ENCODE peak calls at places on chromosomes 6 and 20, in eight cellular contexts. X is nucleus accumbens, A is HT-29, R is neural crest cell, G is mesendoderm, B is HuH-7, U is A172, Z is bronchial epithelial cell. K is an unnamed sample.

GRCh38 chr6:147331401-147331800 is 127.2 kb downstream of the STXBP5 start:
- DNase-seq in X (no peak), A (no peak), R (no peak), G (no peak), B (no peak), U (no peak), Z (no peak), K (no peak)

GRCh38 chr20:4332466-4332865 is 317.1 kb upstream of the RNF24 start:
- DNase-seq in X (no peak), A (no peak), R (no peak), G (no peak), B (no peak), U (no peak), Z (no peak), K (no peak)

GRCh38 chr6:35139924-35140524 is 1.1 kb downstream of the TCP11 start:
- DNase-seq in X (no peak), A (peak), R (peak), G (peak), B (peak), U (peak), Z (peak), K (peak)

GRCh38 chr6:88869263-88870023 is 94.0 kb downstream of the RNGTT start:
- DNase-seq in X (no peak), A (no peak), R (no peak), G (no peak), B (no peak), U (peak), Z (no peak), K (peak)

GRCh38 chr20:53597085-53597482 is 3.4 kb upstream of the ZNF217 start:
- DNase-seq in X (no peak), A (peak), R (no peak), G (no peak), B (no peak), U (no peak), Z (peak), K (peak)

GRCh38 chr6:5517781-5518180 is 256.5 kb downstream of the FARS2 start:
- DNase-seq in X (no peak), A (no peak), R (no peak), G (no peak), B (no peak), U (no peak), Z (no peak), K (no peak)

GRCh38 chr20:48098099-48098498 is 312.8 kb upstream of the SULF2 start:
- DNase-seq in X (no peak), A (no peak), R (no peak), G (no peak), B (no peak), U (no peak), Z (no peak), K (no peak)

GRCh38 chr6:63589955-63590411 is 17.7 kb downstream of the LOC128125822 start:
- DNase-seq in X (no peak), A (no peak), R (no peak), G (peak), B (no peak), U (no peak), Z (no peak), K (no peak)

GRCh38 chr20:32470025-32470861 is 112.1 kb downstream of the ASXL1 start:
- DNase-seq in X (no peak), A (peak), R (no peak), G (peak), B (peak), U (peak), Z (peak), K (peak)

GRCh38 chr6:44047801-44048200 is 79.5 kb downstream of the MRPL14 start:
- DNase-seq in X (no peak), A (no peak), R (no peak), G (no peak), B (no peak), U (no peak), Z (no peak), K (no peak)

GRCh38 chr6:105483492-105483891 is 80.6 kb upstream of the PREP start:
- DNase-seq in X (no peak), A (no peak), R (no peak), G (no peak), B (no peak), U (peak), Z (peak), K (no peak)

GRCh38 chr6:166474721-166475565 is 92.2 kb upstream of the MPC1 start:
- DNase-seq in X (no peak), A (no peak), R (no peak), G (no peak), B (no peak), U (peak), Z (no peak), K (no peak)

GRCh38 chr6:167824591-167825041 is 2.1 kb upstream of the AFDN start:
- DNase-seq in X (no peak), A (no peak), R (no peak), G (no peak), B (no peak), U (no peak), Z (no peak), K (no peak)

GRCh38 chr6:14727494-14728395 is 518.1 kb upstream of the JARID2 start:
- DNase-seq in X (no peak), A (no peak), R (no peak), G (no peak), B (no peak), U (no peak), Z (no peak), K (no peak)

GRCh38 chr6:17983712-17984111 is 3.7 kb downstream of the KIF13A start:
- DNase-seq in X (no peak), A (no peak), R (no peak), G (no peak), B (no peak), U (no peak), Z (no peak), K (peak)

GRCh38 chr6:38370653-38371311 is 268.9 kb downstream of the BTBD9 start:
- DNase-seq in X (no peak), A (no peak), R (no peak), G (no peak), B (no peak), U (no peak), Z (no peak), K (no peak)

GRCh38 chr6:1612386-1612893 is 2.7 kb downstream of the FOXC1 start:
- DNase-seq in X (no peak), A (no peak), R (no peak), G (no peak), B (no peak), U (no peak), Z (no peak), K (no peak)

GRCh38 chr20:1945134-1945618 is 48.7 kb downstream of the PDYN start:
- DNase-seq in X (no peak), A (no peak), R (no peak), G (no peak), B (no peak), U (no peak), Z (no peak), K (no peak)

GRCh38 chr6:154343473-154344308 is 12.9 kb downstream of the IPCEF1 start:
- DNase-seq in X (no peak), A (peak), R (no peak), G (peak), B (no peak), U (peak), Z (peak), K (peak)

GRCh38 chr6:64520050-64520449 is 884.4 kb downstream of the PHF3 start:
- DNase-seq in X (no peak), A (peak), R (no peak), G (peak), B (no peak), U (peak), Z (peak), K (no peak)

GRCh38 chr6:30849903-30850651 is 34.2 kb upstream of the DDR1 start:
- DNase-seq in X (no peak), A (no peak), R (no peak), G (no peak), B (no peak), U (no peak), Z (no peak), K (no peak)

GRCh38 chr20:63079971-63080370 is 73.2 kb upstream of the BHLHE23 start:
- DNase-seq in X (no peak), A (no peak), R (no peak), G (no peak), B (no peak), U (no peak), Z (no peak), K (no peak)

GRCh38 chr6:28569748-28570147 is 44.1 kb downstream of the GPX5 start:
- DNase-seq in X (no peak), A (no peak), R (no peak), G (no peak), B (no peak), U (no peak), Z (no peak), K (no peak)

GRCh38 chr6:122484760-122485159 is 13.2 kb upstream of the SERINC1 start:
- DNase-seq in X (no peak), A (no peak), R (no peak), G (no peak), B (no peak), U (no peak), Z (no peak), K (no peak)

GRCh38 chr6:157693867-157694266 is 129.2 kb upstream of the SNX9 start:
- DNase-seq in X (no peak), A (no peak), R (no peak), G (no peak), B (no peak), U (no peak), Z (peak), K (no peak)

GRCh38 chr20:46546936-46547335 is 3.5 kb downstream of the OCSTAMP start:
- DNase-seq in X (no peak), A (no peak), R (no peak), G (no peak), B (no peak), U (no peak), Z (no peak), K (no peak)

GRCh38 chr6:145099713-145100112 is 635.6 kb downstream of the EPM2A start:
- DNase-seq in X (no peak), A (no peak), R (no peak), G (no peak), B (no peak), U (no peak), Z (peak), K (no peak)

GRCh38 chr20:8587810-8588209 is 455.7 kb downstream of the PLCB1 start:
- DNase-seq in X (no peak), A (no peak), R (no peak), G (no peak), B (no peak), U (no peak), Z (no peak), K (no peak)

GRCh38 chr20:56691325-56691990 is 62.4 kb downstream of the TFAP2C start:
- DNase-seq in X (no peak), A (no peak), R (no peak), G (no peak), B (no peak), U (no peak), Z (no peak), K (no peak)

GRCh38 chr6:64404370-64404769 is 768.8 kb downstream of the PHF3 start:
- DNase-seq in X (no peak), A (no peak), R (no peak), G (no peak), B (no peak), U (no peak), Z (no peak), K (no peak)

GRCh38 chr6:148934956-148935355 is 188.1 kb downstream of the UST start:
- DNase-seq in X (no peak), A (no peak), R (no peak), G (no peak), B (no peak), U (no peak), Z (no peak), K (no peak)

GRCh38 chr6:126724821-126725220 is 384.9 kb downstream of the CENPW start:
- DNase-seq in X (no peak), A (no peak), R (no peak), G (peak), B (no peak), U (no peak), Z (no peak), K (no peak)

GRCh38 chr20:57540889-57541288 is 15.9 kb upstream of the CTCFL start:
- DNase-seq in X (no peak), A (no peak), R (no peak), G (no peak), B (no peak), U (no peak), Z (no peak), K (peak)

GRCh38 chr20:10521068-10521834 is 86.1 kb downstream of the SLX4IP start:
- DNase-seq in X (no peak), A (no peak), R (no peak), G (no peak), B (no peak), U (peak), Z (peak), K (no peak)

GRCh38 chr6:104983296-104983695 is 26.4 kb downstream of the LIN28B start:
- DNase-seq in X (no peak), A (no peak), R (no peak), G (no peak), B (no peak), U (no peak), Z (no peak), K (no peak)

GRCh38 chr6:73121421-73121993 is 103.8 kb downstream of the KHDC1L start:
- DNase-seq in X (no peak), A (no peak), R (no peak), G (peak), B (no peak), U (peak), Z (peak), K (no peak)

GRCh38 chr6:32668226-32668747 is 1.8 kb upstream of the HLA-DQB1 start:
- DNase-seq in X (no peak), A (no peak), R (no peak), G (peak), B (peak), U (peak), Z (peak), K (peak)

GRCh38 chr6:170068496-170068895 is 222.4 kb downstream of the DLL1 start:
- DNase-seq in X (no peak), A (no peak), R (no peak), G (no peak), B (no peak), U (no peak), Z (no peak), K (no peak)

GRCh38 chr6:15535495-15536200 is 127.2 kb downstream of the DTNBP1 start:
- DNase-seq in X (no peak), A (no peak), R (no peak), G (no peak), B (no peak), U (no peak), Z (no peak), K (peak)